ENCODE peak calls at places on chromosome 2, in four cellular contexts. One of them, this sample, is unnamed.

GRCh38 chr2:20723543-20723942 is 56.6 kb downstream of the GDF7 start:
- DNase-seq in HL-60: no peak
- DNase-seq in H9: no peak
- DNase-seq in anterior cingulate cortex: no peak
- DNase-seq in this sample: no peak

GRCh38 chr2:28342081-28342967 is 50.3 kb upstream of the FOSL2 start:
- DNase-seq in anterior cingulate cortex: no peak
- DNase-seq in HL-60: no peak
- DNase-seq in H9: no peak
- DNase-seq in this sample: no peak

GRCh38 chr2:191571163-191571769 is 106.7 kb upstream of the NABP1 start:
- DNase-seq in HL-60: peak; percentile 71
- DNase-seq in H9: no peak
- DNase-seq in anterior cingulate cortex: no peak
- DNase-seq in this sample: no peak

GRCh38 chr2:180660207-180660606 is 320.2 kb upstream of the UBE2E3 start:
- DNase-seq in anterior cingulate cortex: no peak
- DNase-seq in HL-60: no peak
- DNase-seq in H9: no peak
- DNase-seq in this sample: no peak

GRCh38 chr2:136917281-136917680 is 151.9 kb downstream of the THSD7B start:
- DNase-seq in HL-60: no peak
- DNase-seq in anterior cingulate cortex: no peak
- DNase-seq in H9: peak; percentile 35
- DNase-seq in this sample: no peak

GRCh38 chr2:231467613-231468525 is 3.6 kb upstream of the NCL start:
- DNase-seq in anterior cingulate cortex: no peak
- DNase-seq in H9: no peak
- DNase-seq in HL-60: no peak
- DNase-seq in this sample: no peak

GRCh38 chr2:136305517-136306192 is 187.7 kb upstream of the CXCR4 start:
- DNase-seq in H9: no peak
- DNase-seq in HL-60: peak; percentile 65
- DNase-seq in anterior cingulate cortex: no peak
- DNase-seq in this sample: no peak

GRCh38 chr2:206561962-206562361 is 80.3 kb upstream of the FAM237A start:
- DNase-seq in anterior cingulate cortex: no peak
- DNase-seq in HL-60: no peak
- DNase-seq in H9: no peak
- DNase-seq in this sample: no peak

GRCh38 chr2:101858246-101858645 is 133.5 kb upstream of the IL1R2 start:
- DNase-seq in anterior cingulate cortex: no peak
- DNase-seq in HL-60: no peak
- DNase-seq in H9: no peak
- DNase-seq in this sample: no peak

GRCh38 chr2:230925879-230926765 is 1.1 kb upstream of the GPR55 start:
- DNase-seq in H9: peak; percentile 46
- DNase-seq in anterior cingulate cortex: no peak
- DNase-seq in HL-60: no peak
- DNase-seq in this sample: no peak